ENCODE peak calls at places on chromosomes 7 and 10, in ten cellular contexts. M is suprapubic skin, X is tibial nerve, Q is right lobe of liver, U is IMR-90, I is transverse colon, A is adrenal gland, D is prostate gland, N is uterus, K is Peyer's patch. C is an unnamed sample.
A peak's percentile ranks its signal among the peaks of the same experiment; 100 is the strongest.

GRCh38 chr7:144835166-144835611 is 664 bp downstream of the TPK1 start:
- DNase-seq in M (no peak), X (no peak), Q (peak; percentile 52), U (peak; percentile 13), I (peak; percentile 63), A (peak; percentile 67), D (peak; percentile 36), N (peak; percentile 33), K (peak; percentile 69), C (peak; percentile 55)

GRCh38 chr10:12924911-12925310 is 76.6 kb downstream of the CCDC3 start:
- DNase-seq in M (no peak), X (no peak), Q (no peak), U (no peak), I (no peak), A (no peak), D (no peak), N (no peak), K (no peak), C (no peak)

GRCh38 chr7:79268730-79269129 is 184.7 kb downstream of the MAGI2 start:
- DNase-seq in M (no peak), X (no peak), Q (no peak), U (no peak), I (no peak), A (no peak), D (no peak), N (no peak), K (no peak), C (no peak)

GRCh38 chr10:470339-471003 is 219.0 kb downstream of the DIP2C start:
- DNase-seq in M (no peak), X (no peak), Q (no peak), U (no peak), I (no peak), A (no peak), D (peak; percentile 3), N (no peak), K (no peak), C (no peak)

GRCh38 chr7:110317699-110318265 is 773.1 kb upstream of the LRRN3 start:
- DNase-seq in M (no peak), X (no peak), Q (no peak), U (peak; percentile 82), I (no peak), A (no peak), D (no peak), N (no peak), K (no peak), C (no peak)

GRCh38 chr10:93437000-93437945 is 44.9 kb downstream of the MYOF start:
- DNase-seq in M (peak; percentile 89), X (peak; percentile 64), Q (peak; percentile 31), U (peak; percentile 99), I (peak; percentile 64), A (peak; percentile 85), D (peak; percentile 84), N (peak; percentile 95), K (no peak), C (no peak)

GRCh38 chr10:484441-484924 is 205.0 kb downstream of the DIP2C start:
- DNase-seq in M (no peak), X (no peak), Q (peak; percentile 47), U (peak; percentile 16), I (peak; percentile 35), A (peak; percentile 49), D (no peak), N (no peak), K (no peak), C (no peak)

GRCh38 chr7:92778972-92779371 is 57.4 kb downstream of the CDK6 start:
- DNase-seq in M (no peak), X (peak; percentile 27), Q (no peak), U (peak; percentile 85), I (peak; percentile 30), A (peak; percentile 44), D (no peak), N (peak; percentile 68), K (no peak), C (no peak)

GRCh38 chr7:103101543-103101942 is 26.6 kb downstream of the ARMC10 start:
- DNase-seq in M (no peak), X (no peak), Q (no peak), U (no peak), I (no peak), A (no peak), D (no peak), N (no peak), K (no peak), C (no peak)

GRCh38 chr10:128028508-128029279 is 97.5 kb downstream of the MKI67 start:
- DNase-seq in M (no peak), X (no peak), Q (no peak), U (no peak), I (no peak), A (no peak), D (no peak), N (no peak), K (no peak), C (no peak)

GRCh38 chr10:31030216-31030615 is 1.4 kb downstream of the ZNF438 start:
- DNase-seq in M (no peak), X (no peak), Q (no peak), U (peak; percentile 16), I (no peak), A (no peak), D (no peak), N (no peak), K (no peak), C (no peak)

GRCh38 chr7:134051020-134051419 is 76.1 kb upstream of the LRGUK start:
- DNase-seq in M (no peak), X (no peak), Q (no peak), U (no peak), I (peak; percentile 11), A (no peak), D (no peak), N (no peak), K (no peak), C (no peak)

GRCh38 chr10:21801609-21802008 is 201.9 kb downstream of the DNAJC1 start:
- DNase-seq in M (no peak), X (no peak), Q (no peak), U (no peak), I (no peak), A (no peak), D (no peak), N (no peak), K (no peak), C (no peak)
- TF ChIP-seq POLR2A in M (no peak), X (no peak), Q (no peak), U (no peak), I (no peak), A (no peak), D (no peak), N (no peak), K (no peak), C (no peak)

DNA sequence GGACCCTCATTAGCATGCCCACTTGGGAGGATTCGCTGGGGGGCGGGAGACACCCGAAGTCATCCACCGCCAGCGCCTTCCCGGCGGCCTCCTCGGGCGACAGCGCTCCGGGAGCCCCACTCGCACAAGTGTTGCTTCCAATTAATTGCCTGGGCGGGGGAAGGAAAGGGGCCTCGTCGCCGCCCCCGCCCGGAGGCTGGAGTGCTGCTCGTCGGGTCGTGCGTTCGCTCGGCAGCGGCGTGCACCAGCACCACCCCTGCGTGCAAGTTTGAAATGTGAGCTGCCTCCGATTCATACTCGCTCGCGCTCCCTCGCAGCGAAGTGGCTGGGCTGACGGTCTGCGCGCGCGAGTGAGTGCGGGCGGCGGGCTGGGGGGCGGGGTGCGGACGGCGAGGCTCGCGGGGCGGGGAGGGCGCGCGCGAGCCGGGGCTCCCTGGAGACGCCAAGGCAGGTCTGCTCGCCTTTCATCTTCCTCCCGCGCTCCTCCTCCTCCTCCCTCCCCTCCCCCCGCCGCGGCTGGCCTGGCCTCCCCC is 104.6 kb upstream of the PPIF start:
- DNase-seq in M (no peak), X (peak; percentile 39), Q (peak; percentile 58), U (peak; percentile 87), I (peak; percentile 61), A (peak; percentile 78), D (no peak), N (peak; percentile 72), K (no peak), C (peak; percentile 8)
- TF ChIP-seq POLR2A in M (no peak), X (peak; percentile 8), Q (no peak), U (peak; percentile 39), I (peak; percentile 31), A (peak; percentile 53), D (no peak), N (no peak), K (no peak), C (no peak)

GRCh38 chr10:73803680-73804286 is 7.6 kb downstream of the NDST2 start:
- DNase-seq in M (no peak), X (no peak), Q (peak; percentile 10), U (no peak), I (no peak), A (no peak), D (no peak), N (no peak), K (no peak), C (no peak)
- TF ChIP-seq POLR2A in M (no peak), X (no peak), Q (no peak), U (no peak), I (no peak), A (no peak), D (no peak), N (no peak), K (no peak), C (no peak)

GRCh38 chr10:132554053-132554990 is 16.7 kb downstream of the INPP5A start:
- DNase-seq in M (no peak), X (no peak), Q (no peak), U (no peak), I (no peak), A (peak; percentile 9), D (no peak), N (peak; percentile 9), K (peak; percentile 32), C (no peak)

GRCh38 chr10:132557696-132558515 is 20.3 kb downstream of the INPP5A start:
- DNase-seq in M (no peak), X (no peak), Q (no peak), U (no peak), I (no peak), A (no peak), D (no peak), N (peak; percentile 8), K (no peak), C (no peak)

GRCh38 chr10:132555648-132556575 is 18.3 kb downstream of the INPP5A start:
- DNase-seq in M (no peak), X (no peak), Q (no peak), U (no peak), I (no peak), A (no peak), D (no peak), N (peak; percentile 12), K (no peak), C (no peak)

GRCh38 chr10:132556994-132557441 is 19.4 kb downstream of the INPP5A start:
- DNase-seq in M (no peak), X (no peak), Q (no peak), U (no peak), I (no peak), A (no peak), D (no peak), N (peak; percentile 3), K (no peak), C (no peak)

DNA sequence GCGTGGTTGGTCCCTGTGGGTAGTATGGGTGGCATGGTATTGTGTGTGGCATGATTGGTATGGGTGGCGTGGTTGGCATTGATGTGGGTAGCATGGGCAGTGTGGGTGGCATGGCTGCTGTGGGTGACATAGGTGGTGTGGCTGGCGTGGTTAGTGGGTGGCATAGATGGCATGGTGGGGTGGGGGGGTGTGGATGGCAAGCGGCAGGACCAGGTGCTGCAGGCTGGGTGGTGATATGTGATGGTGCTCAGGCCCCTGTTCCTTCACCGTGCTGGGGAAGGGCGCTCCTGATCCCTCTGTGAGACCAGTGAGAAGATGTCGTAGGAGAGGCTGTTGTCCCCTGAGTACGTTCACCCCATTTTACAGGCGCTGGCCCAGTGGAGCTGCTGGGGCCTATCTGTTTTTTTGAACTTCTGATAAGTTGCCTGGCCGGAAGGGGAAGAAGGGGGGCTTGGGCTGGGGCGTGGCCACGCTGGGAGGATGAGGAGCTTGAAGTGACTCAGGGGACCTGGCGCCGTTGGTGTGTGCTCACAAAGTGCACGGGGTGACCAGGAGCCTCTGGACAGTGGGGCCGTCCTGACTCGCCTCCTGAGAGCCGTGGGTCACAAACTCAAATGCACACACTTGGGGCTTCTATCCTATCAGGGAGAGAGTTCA is 17.5 kb downstream of the INPP5A start:
- DNase-seq in M (no peak), X (no peak), Q (peak; percentile 61), U (no peak), I (peak; percentile 52), A (peak; percentile 90), D (no peak), N (peak; percentile 36), K (peak; percentile 51), C (peak; percentile 86)
- TF ChIP-seq POLR2A in M (no peak), X (no peak), Q (no peak), U (no peak), I (no peak), A (no peak), D (no peak), N (no peak), K (no peak), C (no peak)

C was measured in erythroblast.